ENCODE peak calls at places on chromosome 14, in six cellular contexts. F is uterus, O is suprapubic skin, E is ovary, X is sigmoid colon, Q is stomach. H is an unnamed sample. For H3K4me1, the result is how much of the 10 kb centered on the place peaks cover.

GRCh38 chr14:88242426-88242825 is 80.6 kb downstream of the KCNK10 start:
- DNase-seq in F (no peak), O (no peak), E (no peak), X (no peak), Q (no peak), H (no peak)

GRCh38 chr14:92726135-92726932 is 22.1 kb downstream of the LGMN start:
- DNase-seq in F (peak), O (no peak), E (no peak), X (peak), Q (peak), H (peak)

GRCh38 chr14:24279301-24280186 is 8.1 kb upstream of the RABGGTA start:
- DNase-seq in F (no peak), O (no peak), E (no peak), X (no peak), Q (no peak), H (peak)

GRCh38 chr14:90717916-90718315 is 98.3 kb downstream of the TTC7B start:
- DNase-seq in F (no peak), O (no peak), E (no peak), X (no peak), Q (no peak), H (no peak)

GRCh38 chr14:37936971-37937370 is 270.7 kb upstream of the SSTR1 start:
- DNase-seq in F (no peak), O (no peak), E (no peak), X (no peak), Q (no peak), H (no peak)

GRCh38 chr14:49051328-49052060 is 534.7 kb downstream of the RPS29 start:
- DNase-seq in F (no peak), O (no peak), E (no peak), X (no peak), Q (no peak), H (no peak)

GRCh38 chr14:100289916-100290606 is 16.2 kb downstream of the SLC25A29 start:
- DNase-seq in F (no peak), O (peak), E (no peak), X (no peak), Q (no peak), H (peak)

GRCh38 chr14:61524211-61524806 is 171.0 kb upstream of the HIF1A start:
- DNase-seq in F (no peak), O (no peak), E (no peak), X (no peak), Q (no peak), H (no peak)

GRCh38 chr14:100767003-100767787 is 40.5 kb downstream of the DLK1 start:
- DNase-seq in F (no peak), O (no peak), E (no peak), X (peak), Q (no peak), H (no peak)

GRCh38 chr14:105250008-105250366 is 1.7 kb downstream of the BTBD6 start:
- DNase-seq in F (no peak), O (no peak), E (no peak), X (no peak), Q (no peak), H (no peak)

GRCh38 chr14:61179061-61179675 is 102.0 kb downstream of the TMEM30B start:
- DNase-seq in F (no peak), O (no peak), E (no peak), X (no peak), Q (no peak), H (no peak)

GRCh38 chr14:105581551-105582341 is 55.4 kb downstream of the TMEM121 start:
- DNase-seq in F (no peak), O (no peak), E (no peak), X (peak), Q (no peak), H (peak)

DNA sequence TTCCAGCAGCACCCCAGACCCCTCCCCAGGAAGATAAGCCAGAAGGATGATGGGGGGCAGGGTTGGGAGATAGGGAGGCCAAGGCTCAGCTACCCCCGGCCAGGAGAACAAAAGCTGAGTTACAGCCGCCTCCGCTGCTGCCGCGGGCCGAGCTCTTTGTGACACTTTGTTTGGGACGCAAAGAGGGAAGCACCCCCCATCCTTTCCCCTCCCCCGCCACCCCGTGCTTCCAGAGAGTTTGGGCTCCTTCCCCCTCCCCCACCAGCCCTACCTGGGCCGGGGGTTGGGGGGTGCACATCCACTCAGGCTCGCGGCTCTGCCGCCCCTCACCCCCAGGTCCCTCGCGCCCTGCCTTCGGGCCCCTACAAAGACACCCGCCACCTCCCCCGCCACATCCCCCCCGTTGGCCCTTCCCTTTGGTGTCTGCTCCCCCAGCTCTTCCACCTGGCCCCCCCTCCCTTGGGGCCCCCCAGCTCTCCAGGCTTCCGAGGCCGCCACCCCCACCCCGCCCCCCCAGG is 780 bp downstream of the ZNF219 start:
- DNase-seq in F (no peak), O (no peak), E (no peak), X (no peak), Q (no peak), H (peak)
- H3K4me3 ChIP-seq in F (peak), O (peak), E (peak), X (peak), Q (peak), H (peak)

DNA sequence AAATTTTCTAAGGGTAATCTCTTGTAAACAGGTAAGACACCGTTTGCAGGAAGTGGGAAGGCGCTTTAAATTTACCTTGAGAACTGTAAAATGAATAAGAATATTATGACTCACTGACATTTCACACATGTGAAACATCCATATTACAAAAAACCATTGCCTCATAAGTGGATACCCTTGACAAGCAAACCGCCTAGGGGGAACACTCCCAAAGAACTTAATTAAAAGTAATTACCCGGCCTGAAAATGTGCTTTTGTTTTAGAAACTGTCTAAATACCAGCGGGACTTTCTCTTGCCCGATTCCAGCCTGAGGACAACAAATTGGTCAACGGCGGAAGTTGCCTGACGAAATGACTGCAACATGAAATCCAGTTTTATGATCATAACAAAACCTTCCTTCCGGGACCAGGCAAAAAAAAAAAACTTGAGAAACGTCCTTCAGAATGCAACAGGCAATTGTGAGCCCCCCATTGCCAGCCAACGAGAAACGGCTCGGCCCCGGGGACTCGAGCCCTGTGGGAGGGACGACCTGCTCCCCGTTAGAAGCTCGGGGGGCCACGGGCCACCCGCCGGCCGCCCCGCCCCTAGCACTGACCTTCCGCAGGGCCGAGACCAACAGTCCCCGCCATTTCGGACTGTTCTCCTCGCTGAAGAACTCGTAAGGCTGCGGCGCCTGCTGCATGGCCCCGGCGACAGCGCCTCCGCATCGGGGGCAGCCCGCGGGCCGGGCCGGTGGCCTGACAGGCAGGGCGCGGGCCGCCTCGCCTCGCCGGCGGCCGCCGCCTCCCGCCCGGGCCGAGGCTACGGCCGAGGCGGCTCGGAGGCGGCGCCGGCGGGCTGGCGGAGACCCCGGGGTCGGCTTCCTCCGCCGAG is 540 bp downstream of the SOS2 start:
- DNase-seq in F (peak), O (peak), E (peak), X (peak), Q (peak), H (peak)
- TF ChIP-seq POLR2A in F (no peak), O (no peak), E (peak), X (no peak), Q (no peak), H (no peak)

DNA sequence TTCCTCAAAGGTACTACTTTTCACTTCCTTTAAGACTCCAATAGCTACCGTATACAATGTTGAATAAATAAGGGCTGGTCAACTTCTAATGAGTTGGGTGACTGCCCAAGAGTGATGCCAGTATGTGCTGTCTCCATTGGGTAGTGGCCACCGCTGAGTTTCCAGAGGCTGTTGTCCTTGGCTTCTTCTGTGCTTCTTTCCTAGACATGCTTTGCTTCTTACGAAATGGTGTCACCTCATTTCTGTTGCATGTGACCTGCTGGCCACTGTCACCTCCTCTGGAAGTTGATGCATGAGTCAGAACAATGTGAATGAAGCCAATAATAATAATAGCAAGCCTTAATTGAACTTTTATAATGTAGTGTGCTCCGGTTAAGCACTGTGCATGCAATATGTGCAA is 7.5 kb upstream of the NID2 start:
- DNase-seq in F (no peak), O (no peak), E (no peak), X (no peak), Q (no peak), H (no peak)
- H3K4me1 ChIP-seq in F (under half), O (under half), E (under half), X (under half), Q (under half), H (under half)

DNA sequence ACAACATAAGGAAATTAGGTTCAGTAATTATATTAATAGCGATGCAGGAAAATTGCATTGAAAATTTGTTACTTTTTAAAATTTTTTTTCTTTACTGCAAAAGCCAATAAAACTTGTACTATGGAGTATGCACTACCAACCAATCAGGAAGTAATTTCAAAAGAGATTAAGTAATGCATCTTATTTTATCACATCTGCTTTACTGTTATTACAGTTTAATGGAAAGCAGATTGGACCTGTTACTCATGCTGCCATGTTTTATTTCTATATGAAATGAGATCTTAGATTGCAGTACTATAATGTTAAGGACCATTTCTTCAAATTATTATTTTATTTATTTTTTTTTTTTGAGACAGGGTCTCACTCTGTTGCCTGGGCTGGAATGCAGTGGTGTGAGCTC is 1.7 kb upstream of the STRN3 start:
- DNase-seq in F (no peak), O (no peak), E (no peak), X (no peak), Q (no peak), H (no peak)
- H3K4me3 ChIP-seq in F (no peak), O (no peak), E (no peak), X (no peak), Q (no peak), H (peak)

DNA sequence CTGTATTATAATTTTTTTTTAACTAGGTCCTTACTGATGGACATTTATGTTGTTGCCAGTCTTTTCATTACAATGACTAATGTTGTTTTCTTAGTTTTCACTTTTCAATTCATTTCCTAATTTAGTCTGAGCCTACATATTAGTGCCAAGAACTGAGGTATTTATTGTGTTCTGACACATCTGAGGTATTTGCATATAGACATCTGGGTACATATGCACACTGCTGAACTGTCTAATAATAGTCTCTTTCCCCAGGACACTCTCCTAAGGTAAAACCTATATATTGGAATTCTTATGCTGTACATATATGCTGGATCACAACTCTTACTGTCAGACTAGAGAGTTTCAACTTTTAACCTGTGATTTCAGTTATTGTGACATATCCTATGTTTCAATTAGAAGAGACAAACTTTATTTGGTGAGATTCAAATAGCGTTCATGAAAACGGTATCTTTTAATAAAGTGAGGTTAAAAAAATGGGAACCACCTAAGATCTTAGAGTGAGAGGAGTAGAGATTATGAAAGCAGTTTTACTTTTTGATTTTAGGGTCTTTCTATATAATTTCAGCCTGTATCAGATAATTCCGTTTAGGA is 263.2 kb downstream of the RAD51B start:
- DNase-seq in F (no peak), O (no peak), E (no peak), X (no peak), Q (no peak), H (no peak)
- TF ChIP-seq POLR2A in F (no peak), O (no peak), E (no peak), X (no peak), Q (no peak), H (no peak)

GRCh38 chr14:103492572-103492971 is 30.1 kb downstream of the CKB start:
- DNase-seq in F (no peak), O (peak), E (no peak), X (no peak), Q (no peak), H (no peak)
- H3K4me1 ChIP-seq in F (under half), O (under half), E (under half), X (under half), Q (under half), H (under half)

H was measured in Peyer's patch.